ENCODE peak calls at places on chromosomes 3 and 15, in eight cellular contexts. L is endothelial cell; N is NCI-H748 treated with DMSO at 0.1 percent for 48 hours; U is cardiac muscle cell; D is CD8-positive, alpha-beta memory T cell; S is BE2C; E is NCI-H774; W is GDM1. B is an unnamed sample.

GRCh38 chr15:58203537-58203936 is 65.4 kb downstream of the AQP9 start:
- DNase-seq in N (no peak), L (no peak), U (no peak), W (no peak), E (no peak), D (no peak), S (peak), B (no peak)

GRCh38 chr3:138062626-138063025 is 52.7 kb downstream of the CLDN18 start:
- DNase-seq in L (no peak), U (no peak), S (no peak), D (no peak), N (no peak), E (no peak), W (no peak), B (no peak)

GRCh38 chr3:12946661-12947316 is 105.4 kb upstream of the RPL32 start:
- DNase-seq in W (no peak), L (no peak), S (no peak), N (no peak), D (no peak), E (no peak), U (no peak), B (no peak)

GRCh38 chr3:195207056-195207455 is 63.9 kb downstream of the XXYLT1 start:
- DNase-seq in L (no peak), N (no peak), E (no peak), W (no peak), D (no peak), U (no peak), S (no peak), B (no peak)

GRCh38 chr15:62426387-62426956 is 261.4 kb upstream of the C2CD4B start:
- DNase-seq in S (no peak), D (no peak), U (no peak), E (no peak), L (no peak), W (no peak), N (no peak), B (no peak)

GRCh38 chr3:133781570-133781969 is 24.0 kb upstream of the SRPRB start:
- DNase-seq in U (no peak), S (no peak), N (no peak), L (no peak), D (no peak), E (no peak), W (no peak), B (no peak)

GRCh38 chr3:50562866-50563265 is 4.7 kb downstream of the C3orf18 start:
- DNase-seq in E (no peak), W (no peak), U (no peak), L (no peak), D (no peak), N (no peak), S (no peak), B (no peak)

GRCh38 chr3:174639970-174640369 is 219.2 kb upstream of the NAALADL2 start:
- DNase-seq in U (no peak), E (no peak), D (no peak), N (no peak), S (no peak), W (no peak), L (no peak), B (no peak)

GRCh38 chr15:74893627-74894026 is 3.8 kb downstream of the MPI start:
- DNase-seq in E (no peak), S (no peak), U (no peak), N (no peak), W (no peak), L (no peak), D (peak), B (no peak)

GRCh38 chr3:105561875-105562274 is 195.2 kb downstream of the ALCAM start:
- DNase-seq in S (no peak), D (no peak), E (no peak), L (no peak), W (no peak), N (no peak), U (no peak), B (no peak)

GRCh38 chr3:187852842-187853727 is 107.8 kb upstream of the BCL6 start:
- DNase-seq in U (no peak), E (no peak), D (no peak), S (no peak), L (no peak), N (no peak), W (no peak), B (no peak)

GRCh38 chr3:54621181-54621580 is 306.7 kb downstream of the LRTM1 start:
- DNase-seq in E (no peak), D (no peak), W (no peak), S (peak), L (no peak), N (no peak), U (no peak), B (no peak)

GRCh38 chr3:142159083-142159740 is 9.9 kb upstream of the TFDP2 start:
- DNase-seq in D (no peak), S (no peak), U (no peak), E (no peak), N (no peak), L (no peak), W (no peak), B (no peak)

GRCh38 chr3:46812237-46812791 is 50.9 kb downstream of the MYL3 start:
- DNase-seq in W (no peak), S (peak), N (no peak), U (peak), D (peak), L (peak), E (peak), B (no peak)

GRCh38 chr3:169863458-169863899 is 6.3 kb downstream of the LRRC31 start:
- DNase-seq in U (peak), S (peak), D (peak), N (peak), W (peak), E (peak), L (peak), B (peak)

GRCh38 chr3:127736801-127737539 is 64.2 kb downstream of the ABTB1 start:
- DNase-seq in E (no peak), S (no peak), D (no peak), L (no peak), N (no peak), U (no peak), W (no peak), B (no peak)

GRCh38 chr3:144119611-144120010 is 148.0 kb downstream of the DIPK2A start:
- DNase-seq in U (no peak), L (no peak), D (no peak), W (no peak), N (no peak), E (no peak), S (no peak), B (no peak)

GRCh38 chr3:162525791-162526190 is 1029.2 kb downstream of the OTOL1 start:
- DNase-seq in N (no peak), D (no peak), E (no peak), L (no peak), U (no peak), S (no peak), W (no peak), B (no peak)

GRCh38 chr15:89442671-89443307 is 53.6 kb downstream of the RHCG start:
- DNase-seq in S (peak), D (no peak), E (peak), W (no peak), L (peak), N (peak), U (peak), B (peak)

GRCh38 chr3:127408022-127408683 is 120.3 kb upstream of the PRR20G start:
- DNase-seq in U (no peak), N (no peak), W (no peak), S (no peak), E (no peak), L (no peak), D (no peak), B (no peak)

B was measured in NK-92 treated with Interleukin-12 subunit alpha and Interleukin-12 subunit beta, amount 100 ng/mL, for 24 hours.